ENCODE peak calls at places on chromosomes 1 and 21, in nine cellular contexts. D, J, W, V, O, T, I, X and E are unnamed samples.

GRCh38 chr1:92504751-92505692 is 18.3 kb upstream of the GFI1 start:
- ATAC-seq in I (no peak), W (peak), D (no peak), J (no peak), X (no peak), T (no peak), V (no peak), O (peak), E (peak)

GRCh38 chr1:243346016-243346415 is 90.2 kb downstream of the SDCCAG8 start:
- ATAC-seq in O (no peak), W (no peak), D (no peak), T (no peak), V (no peak), J (no peak), I (no peak), X (no peak), E (no peak)

GRCh38 chr1:99771522-99771921 is 5.1 kb upstream of the FRRS1 start:
- ATAC-seq in O (no peak), T (no peak), D (no peak), I (no peak), V (no peak), X (no peak), J (no peak), W (no peak), E (no peak)

GRCh38 chr1:184163674-184164470 is 112.3 kb downstream of the TSEN15 start:
- ATAC-seq in X (no peak), I (no peak), O (no peak), D (no peak), W (peak), T (peak), J (no peak), V (peak), E (peak)

GRCh38 chr1:107009286-107009685 is 47.2 kb upstream of the PRMT6 start:
- ATAC-seq in I (no peak), T (no peak), V (no peak), J (no peak), W (no peak), O (no peak), D (peak), X (no peak), E (no peak)

GRCh38 chr1:228109073-228109961 is at the start of gene MRPL55:
- ATAC-seq in V (peak), J (peak), T (peak), I (peak), D (peak), O (peak), W (peak), X (peak), E (peak)

GRCh38 chr1:15680131-15680530 is 4.0 kb upstream of the PLEKHM2 start:
- ATAC-seq in O (peak), J (peak), I (no peak), T (no peak), X (no peak), V (peak), W (no peak), D (no peak), E (no peak)

GRCh38 chr1:7962636-7963377 is 1.3 kb downstream of the PARK7 start:
- ATAC-seq in O (no peak), D (no peak), T (no peak), J (no peak), X (no peak), W (no peak), I (no peak), V (no peak), E (no peak)

GRCh38 chr1:241579434-241579833 is 47.3 kb downstream of the KMO start:
- ATAC-seq in J (no peak), D (no peak), T (no peak), I (no peak), W (peak), V (no peak), X (no peak), O (no peak), E (peak)

GRCh38 chr21:20010691-20011200 is 987.5 kb upstream of the NCAM2 start:
- ATAC-seq in W (peak), J (no peak), I (no peak), T (peak), O (no peak), X (no peak), D (no peak), V (no peak), E (no peak)

GRCh38 chr1:157231844-157232550 is 93.8 kb upstream of the ETV3 start:
- ATAC-seq in D (no peak), I (no peak), T (no peak), X (peak), J (no peak), V (no peak), O (no peak), W (no peak), E (no peak)

GRCh38 chr1:94622757-94623156 is 81.2 kb upstream of the F3 start:
- ATAC-seq in V (no peak), T (no peak), O (no peak), D (peak), I (no peak), X (no peak), J (no peak), W (peak), E (no peak)

GRCh38 chr1:100952104-100952745 is 56.3 kb downstream of the SLC30A7 start:
- ATAC-seq in I (no peak), X (no peak), V (no peak), T (no peak), O (peak), J (no peak), D (no peak), W (no peak), E (no peak)

GRCh38 chr1:2962061-2962460 is 59.2 kb upstream of the ACTRT2 start:
- ATAC-seq in T (no peak), I (no peak), J (no peak), X (no peak), D (no peak), V (no peak), W (no peak), O (no peak), E (no peak)

GRCh38 chr1:67148516-67149178 is 13.9 kb upstream of the C1orf141 start:
- ATAC-seq in J (peak), T (no peak), D (peak), I (peak), W (peak), X (peak), V (peak), O (peak), E (no peak)

GRCh38 chr1:245996806-245997205 is 510.3 kb downstream of the SMYD3 start:
- ATAC-seq in J (no peak), T (no peak), W (no peak), X (no peak), O (no peak), I (no peak), D (no peak), V (no peak), E (no peak)

GRCh38 chr1:214707306-214708087 is 104.5 kb downstream of the CENPF start:
- ATAC-seq in J (no peak), I (no peak), O (no peak), V (no peak), D (no peak), X (no peak), T (no peak), W (no peak), E (no peak)

GRCh38 chr1:40167317-40167716 is 6.1 kb downstream of the RLF start:
- ATAC-seq in D (no peak), V (no peak), I (no peak), O (no peak), W (no peak), X (no peak), J (no peak), T (no peak), E (no peak)

GRCh38 chr1:105427543-105427942 is 1628.9 kb upstream of the PRMT6 start:
- ATAC-seq in T (no peak), W (no peak), O (no peak), V (no peak), X (no peak), D (no peak), J (no peak), I (no peak), E (no peak)

GRCh38 chr1:2821970-2822620 is 20.6 kb upstream of the TTC34 start:
- ATAC-seq in W (peak), X (peak), O (peak), T (peak), D (peak), J (peak), V (no peak), I (peak), E (peak)

GRCh38 chr1:83950106-83950661 is 48.7 kb downstream of the TTLL7 start:
- ATAC-seq in X (peak), I (no peak), J (no peak), D (no peak), T (no peak), V (no peak), O (no peak), W (no peak), E (no peak)

GRCh38 chr1:205599667-205600042 is 32.2 kb downstream of the ELK4 start:
- ATAC-seq in V (peak), D (no peak), W (no peak), O (no peak), T (no peak), J (no peak), I (no peak), X (no peak), E (no peak)

GRCh38 chr1:219554109-219554508 is 58.8 kb downstream of the ZC3H11B start:
- ATAC-seq in T (no peak), W (no peak), D (no peak), O (no peak), J (no peak), I (no peak), V (no peak), X (no peak), E (no peak)

GRCh38 chr1:224447251-224447650 is 12.7 kb upstream of the WDR26 start:
- ATAC-seq in W (peak), V (no peak), J (no peak), I (no peak), X (peak), O (no peak), T (peak), D (peak), E (no peak)

GRCh38 chr21:42154237-42155044 is 64.5 kb upstream of the ABCG1 start:
- ATAC-seq in O (no peak), D (no peak), W (no peak), T (no peak), I (no peak), V (no peak), X (no peak), J (no peak), E (no peak)

GRCh38 chr1:150596095-150596892 is 16.9 kb upstream of the MCL1 start:
- ATAC-seq in W (no peak), V (no peak), I (no peak), T (no peak), O (no peak), X (no peak), D (no peak), J (peak), E (peak)